ENCODE peak calls at places on chromosomes 16 and 17, in ten cellular contexts. J is iris pigment epithelial cell; R is activated CD4-positive, alpha-beta T cell treated with anti-CD3 and anti-CD28 coated beads, Interleukin-2, amount 50 U/mL, for 1 hour; I is osteoblast; A is stimulated activated CD8-positive, alpha-beta memory T cell treated with anti-CD3 and anti-CD28 coated beads, Interleukin-15, amount 100 ng/mL, for 24 hours; Q is suprapubic skin; V is astrocyte of the cerebellum; X is sigmoid colon; U is naive thymus-derived CD8-positive, alpha-beta T cell; P is NCI-H774. L is an unnamed sample.
A peak's percentile ranks its signal among the peaks of the same experiment; 100 is the strongest.

GRCh38 chr16:15575293-15576049 is 67.5 kb downstream of the MARF1 start:
- DNase-seq in J (no peak), R (no peak), I (no peak), A (no peak), Q (no peak), V (no peak), X (no peak), U (no peak), P (no peak), L (no peak)

GRCh38 chr16:50251375-50252081 is 14.8 kb upstream of the ADCY7 start:
- DNase-seq in J (peak; percentile 95), R (no peak), I (peak; percentile 98), A (no peak), Q (no peak), V (peak; percentile 38), X (no peak), U (no peak), P (no peak), L (no peak)

GRCh38 chr17:58019039-58019438 is 12.0 kb upstream of the SRSF1 start:
- DNase-seq in J (no peak), R (no peak), I (no peak), A (no peak), Q (no peak), V (no peak), X (no peak), U (no peak), P (no peak), L (no peak)

GRCh38 chr17:80228477-80228876 is 8.2 kb downstream of the SLC26A11 start:
- DNase-seq in J (no peak), R (no peak), I (no peak), A (no peak), Q (no peak), V (no peak), X (no peak), U (peak; percentile 16), P (no peak), L (no peak)

GRCh38 chr17:50020841-50021599 is 26.0 kb upstream of the DLX3 start:
- DNase-seq in J (no peak), R (no peak), I (peak; percentile 9), A (no peak), Q (no peak), V (no peak), X (no peak), U (no peak), P (no peak), L (no peak)

GRCh38 chr17:73952136-73952497 is 251.4 kb upstream of the RPL38 start:
- DNase-seq in J (no peak), R (no peak), I (no peak), A (no peak), Q (no peak), V (no peak), X (no peak), U (no peak), P (no peak), L (peak; percentile 40)

GRCh38 chr16:27238016-27238587 is 30.5 kb downstream of the NSMCE1 start:
- DNase-seq in J (no peak), R (peak; percentile 43), I (peak; percentile 50), A (no peak), Q (peak; percentile 76), V (no peak), X (peak; percentile 69), U (peak; percentile 71), P (no peak), L (no peak)

GRCh38 chr17:5297245-5297644 is 15.2 kb downstream of the RABEP1 start:
- DNase-seq in J (peak; percentile 18), R (no peak), I (no peak), A (no peak), Q (no peak), V (no peak), X (no peak), U (no peak), P (no peak), L (no peak)

GRCh38 chr16:72051818-72052217 is 2.5 kb upstream of the HP start:
- DNase-seq in J (no peak), R (no peak), I (no peak), A (no peak), Q (no peak), V (no peak), X (no peak), U (no peak), P (no peak), L (no peak)

GRCh38 chr17:42163113-42163512 is 8.3 kb upstream of the RAB5C start:
- DNase-seq in J (no peak), R (no peak), I (peak; percentile 88), A (no peak), Q (no peak), V (no peak), X (no peak), U (no peak), P (no peak), L (peak; percentile 67)

GRCh38 chr16:47734987-47735594 is 274.0 kb downstream of the PHKB start:
- DNase-seq in J (no peak), R (no peak), I (no peak), A (no peak), Q (no peak), V (no peak), X (no peak), U (no peak), P (peak; percentile 64), L (no peak)

GRCh38 chr17:1730345-1731193 is 6.1 kb downstream of the WDR81 start:
- DNase-seq in J (peak; percentile 92), R (no peak), I (peak; percentile 96), A (no peak), Q (peak; percentile 95), V (peak; percentile 39), X (peak; percentile 95), U (peak; percentile 63), P (no peak), L (no peak)

GRCh38 chr17:76793775-76794174 is 55.9 kb downstream of the MFSD11 start:
- DNase-seq in J (peak; percentile 31), R (no peak), I (no peak), A (no peak), Q (no peak), V (no peak), X (no peak), U (no peak), P (peak; percentile 25), L (peak; percentile 31)

GRCh38 chr16:5580320-5580719 is 482.7 kb upstream of the EEF2KMT start:
- DNase-seq in J (no peak), R (no peak), I (no peak), A (no peak), Q (no peak), V (no peak), X (no peak), U (no peak), P (no peak), L (no peak)

GRCh38 chr17:30228011-30228410 is 7.5 kb downstream of the SLC6A4 start:
- DNase-seq in J (no peak), R (no peak), I (no peak), A (no peak), Q (no peak), V (no peak), X (no peak), U (no peak), P (no peak), L (no peak)

GRCh38 chr16:28572659-28573510 is 19.2 kb downstream of the SGF29 start:
- DNase-seq in J (peak; percentile 30), R (no peak), I (no peak), A (no peak), Q (no peak), V (no peak), X (no peak), U (no peak), P (no peak), L (no peak)

GRCh38 chr16:87648236-87648635 is 45.9 kb downstream of the JPH3 start:
- DNase-seq in J (no peak), R (no peak), I (peak; percentile 84), A (no peak), Q (no peak), V (no peak), X (no peak), U (peak; percentile 46), P (no peak), L (no peak)